ENCODE peak calls at places on chromosomes 5 and 9, in four cellular contexts. U is AG08395, K is LHCN-M2, W is fibroblast of the conjunctiva. J is an unnamed sample.

GRCh38 chr5:171975262-171975876 is 31.1 kb downstream of the FBXW11 start:
- DNase-seq in U (peak), K (peak), W (no peak), J (no peak)

GRCh38 chr5:143494162-143494561 is 90.7 kb upstream of the NR3C1 start:
- DNase-seq in U (peak), K (peak), W (peak), J (no peak)

GRCh38 chr5:57887851-57888621 is 405.4 kb upstream of the ACTBL2 start:
- DNase-seq in U (peak), K (peak), W (peak), J (no peak)

GRCh38 chr5:95620030-95620869 is at the start of gene GPR150:
- DNase-seq in U (peak), K (peak), W (no peak), J (peak)

GRCh38 chr5:39176740-39177628 is 42.4 kb downstream of the FYB1 start:
- DNase-seq in U (no peak), K (no peak), W (no peak), J (peak)

GRCh38 chr9:30796806-30797205 is 1587.6 kb upstream of the ACO1 start:
- DNase-seq in U (no peak), K (no peak), W (no peak), J (no peak)

GRCh38 chr5:82749453-82749852 is 327.7 kb downstream of the TMEM167A start:
- DNase-seq in U (no peak), K (peak), W (no peak), J (peak)

GRCh38 chr5:15579193-15579990 is 79.4 kb downstream of the FBXL7 start:
- DNase-seq in U (peak), K (no peak), W (no peak), J (no peak)

GRCh38 chr5:72608297-72608696 is 101.1 kb upstream of the ZNF366 start:
- DNase-seq in U (peak), K (peak), W (no peak), J (no peak)

GRCh38 chr9:121926417-121926816 is 166.7 kb downstream of the TTLL11 start:
- DNase-seq in U (no peak), K (no peak), W (no peak), J (no peak)

GRCh38 chr9:124132671-124133147 is 121.1 kb downstream of the LHX2 start:
- DNase-seq in U (no peak), K (no peak), W (no peak), J (no peak)

GRCh38 chr5:93100976-93101375 is 480.0 kb downstream of the NR2F1-AS1 start:
- DNase-seq in U (no peak), K (no peak), W (no peak), J (no peak)

GRCh38 chr5:16464664-16465543 is 696 bp downstream of the ZNF622 start:
- DNase-seq in U (no peak), K (no peak), W (no peak), J (peak)

GRCh38 chr9:35661756-35662350 is 3.1 kb downstream of the ARHGEF39 start:
- DNase-seq in U (no peak), K (no peak), W (no peak), J (no peak)

GRCh38 chr9:35828716-35829083 is at the start of gene FAM221B:
- DNase-seq in U (no peak), K (no peak), W (no peak), J (no peak)

GRCh38 chr5:154528005-154528594 is 50.1 kb upstream of the HAND1 start:
- DNase-seq in U (no peak), K (no peak), W (no peak), J (no peak)

GRCh38 chr5:175022286-175022685 is 297.9 kb downstream of the MSX2 start:
- DNase-seq in U (no peak), K (no peak), W (no peak), J (no peak)

GRCh38 chr5:17190242-17190778 is 27.1 kb upstream of the BASP1 start:
- DNase-seq in U (peak), K (peak), W (peak), J (peak)

GRCh38 chr5:92890841-92891244 is 690.2 kb downstream of the NR2F1-AS1 start:
- DNase-seq in U (peak), K (peak), W (no peak), J (no peak)

GRCh38 chr5:6721442-6721841 is 8.2 kb downstream of the TENT4A start:
- DNase-seq in U (no peak), K (peak), W (no peak), J (no peak)

GRCh38 chr5:153672347-153673090 is 182.0 kb downstream of the GRIA1 start:
- DNase-seq in U (peak), K (peak), W (no peak), J (no peak)

GRCh38 chr9:89418882-89419641 is 78.9 kb downstream of the SEMA4D start:
- DNase-seq in U (no peak), K (no peak), W (no peak), J (peak)

GRCh38 chr5:110807174-110807573 is 68.4 kb downstream of the SLC25A46 start:
- DNase-seq in U (no peak), K (peak), W (no peak), J (no peak)

GRCh38 chr9:16645970-16646369 is 224.5 kb downstream of the BNC2 start:
- DNase-seq in U (no peak), K (no peak), W (no peak), J (no peak)

GRCh38 chr9:130246126-130246525 is 19.4 kb upstream of the HMCN2 start:
- DNase-seq in U (no peak), K (no peak), W (no peak), J (no peak)

GRCh38 chr9:109098221-109098959 is 21.4 kb downstream of the TMEM245 start:
- DNase-seq in U (peak), K (peak), W (peak), J (no peak)

GRCh38 chr5:107337281-107337680 is 333.5 kb downstream of the EFNA5 start:
- DNase-seq in U (no peak), K (peak), W (no peak), J (no peak)

GRCh38 chr5:120507826-120508463 is 43.8 kb downstream of the PRR16 start:
- DNase-seq in U (peak), K (no peak), W (peak), J (no peak)

GRCh38 chr9:111803924-111804323 is 9.2 kb upstream of the SHOC1 start:
- DNase-seq in U (no peak), K (no peak), W (no peak), J (no peak)

GRCh38 chr9:114507726-114508125 is 2.5 kb upstream of the WHRN start:
- DNase-seq in U (no peak), K (peak), W (no peak), J (no peak)

GRCh38 chr5:142814122-142814521 is 43.9 kb downstream of the ARHGAP26 start:
- DNase-seq in U (no peak), K (no peak), W (no peak), J (no peak)

GRCh38 chr5:38187532-38187931 is 70.8 kb upstream of the EGFLAM start:
- DNase-seq in U (no peak), K (no peak), W (no peak), J (no peak)

GRCh38 chr5:160991205-160991604 is 139.2 kb upstream of the ATP10B start:
- DNase-seq in U (no peak), K (no peak), W (no peak), J (no peak)

GRCh38 chr9:98010450-98010849 is 27.3 kb downstream of the ANP32B start:
- DNase-seq in U (no peak), K (peak), W (no peak), J (no peak)

GRCh38 chr5:176416123-176416924 is at the start of gene CLTB:
- DNase-seq in U (peak), K (peak), W (peak), J (peak)

GRCh38 chr9:35142037-35142436 is 19.8 kb upstream of the UNC13B start:
- DNase-seq in U (no peak), K (no peak), W (no peak), J (no peak)

GRCh38 chr5:170135796-170136490 is 30.2 kb downstream of the FOXI1 start:
- DNase-seq in U (no peak), K (no peak), W (no peak), J (no peak)